ENCODE peak calls at places on chromosomes 2 and 18, in six cellular contexts. G, D, B, Y, L and H are unnamed samples.

GRCh38 chr2:155965415-155966070 is 367.0 kb downstream of the NR4A2 start:
- DNase-seq in L (no peak), Y (no peak), G (no peak), D (no peak), B (no peak), H (no peak)

GRCh38 chr18:31450409-31450808 is 2.9 kb downstream of the DSG3 start:
- DNase-seq in B (no peak), Y (no peak), G (no peak), L (no peak), D (no peak), H (no peak)

GRCh38 chr18:5296706-5297320 is 1.3 kb upstream of the ZBTB14 start:
- DNase-seq in G (peak; percentile 64), D (peak; percentile 84), L (peak; percentile 96), Y (peak; percentile 66), B (peak; percentile 41), H (peak; percentile 61)

GRCh38 chr2:221818569-221818968 is 246.5 kb upstream of the EPHA4 start:
- DNase-seq in Y (no peak), D (no peak), B (no peak), L (no peak), G (no peak), H (no peak)

GRCh38 chr2:232013701-232014353 is 52.3 kb downstream of the DIS3L2 start:
- DNase-seq in Y (no peak), L (no peak), D (no peak), B (peak; percentile 79), G (peak; percentile 81), H (no peak)

GRCh38 chr2:77521482-77521881 is 694 bp downstream of the LRRTM4 start:
- DNase-seq in D (no peak), B (no peak), L (no peak), G (no peak), Y (no peak), H (no peak)

GRCh38 chr2:237790353-237790752 is 8.2 kb upstream of the RBM44 start:
- DNase-seq in G (no peak), Y (no peak), B (no peak), D (no peak), L (no peak), H (no peak)

GRCh38 chr2:74671479-74671878 is 17.4 kb downstream of the SEMA4F start:
- DNase-seq in L (no peak), B (peak; percentile 5), D (no peak), Y (no peak), G (peak; percentile 49), H (no peak)

GRCh38 chr18:46278481-46279465 is 174.6 kb downstream of the HAUS1 start:
- DNase-seq in D (no peak), B (no peak), Y (no peak), G (peak; percentile 24), L (no peak), H (no peak)

GRCh38 chr18:49890041-49890440 is 76.7 kb upstream of the ACAA2 start:
- DNase-seq in G (no peak), L (no peak), B (no peak), Y (no peak), D (no peak), H (no peak)

GRCh38 chr18:39057423-39058057 is 1491.9 kb upstream of the CELF4 start:
- DNase-seq in B (no peak), D (no peak), Y (no peak), L (no peak), G (no peak), H (no peak)

GRCh38 chr2:36511858-36512630 is 85.9 kb downstream of the FEZ2 start:
- DNase-seq in B (no peak), L (no peak), Y (no peak), G (peak; percentile 23), D (no peak), H (no peak)

GRCh38 chr2:157757500-157757899 is 118.6 kb downstream of the ACVR1 start:
- DNase-seq in L (no peak), B (no peak), Y (no peak), G (no peak), D (no peak), H (no peak)

GRCh38 chr18:36539674-36540073 is 242.2 kb downstream of the FHOD3 start:
- DNase-seq in L (no peak), G (peak; percentile 25), D (no peak), B (no peak), Y (no peak), H (no peak)

GRCh38 chr2:112691761-112692370 is 29.0 kb upstream of the NT5DC4 start:
- DNase-seq in D (peak; percentile 32), G (no peak), B (no peak), Y (no peak), L (no peak), H (no peak)

GRCh38 chr18:36448384-36449290 is 151.1 kb downstream of the FHOD3 start:
- DNase-seq in D (no peak), Y (no peak), G (no peak), L (no peak), B (no peak), H (no peak)

GRCh38 chr2:150916434-150916833 is 345.2 kb downstream of the RBM43 start:
- DNase-seq in B (no peak), L (no peak), Y (no peak), G (no peak), D (no peak), H (no peak)

GRCh38 chr2:152354909-152355308 is 19.9 kb downstream of the FMNL2 start:
- DNase-seq in L (no peak), D (no peak), G (no peak), B (no peak), Y (no peak), H (no peak)

GRCh38 chr2:158766524-158766923 is 28.6 kb upstream of the DAPL1 start:
- DNase-seq in L (no peak), Y (no peak), B (no peak), D (no peak), G (no peak), H (no peak)

GRCh38 chr2:71796174-71796592 is 342.8 kb downstream of the DYSF start:
- DNase-seq in Y (no peak), B (no peak), G (no peak), D (no peak), L (no peak), H (no peak)

GRCh38 chr2:74385396-74385795 is 5.3 kb upstream of the DCTN1 start:
- DNase-seq in D (no peak), Y (no peak), L (no peak), G (no peak), B (no peak), H (no peak)

GRCh38 chr18:67973916-67974315 is 457.4 kb upstream of the DSEL start:
- DNase-seq in G (no peak), L (no peak), B (no peak), D (no peak), Y (no peak), H (no peak)

GRCh38 chr2:180033993-180034894 is 27.1 kb upstream of the CWC22 start:
- DNase-seq in B (no peak), Y (no peak), D (no peak), L (no peak), G (no peak), H (no peak)

GRCh38 chr2:150483532-150483931 is 3.9 kb downstream of the RND3 start:
- DNase-seq in L (no peak), G (peak; percentile 6), D (no peak), Y (no peak), B (no peak), H (no peak)

GRCh38 chr2:10222-10875 is 36.0 kb downstream of the FAM110C start:
- DNase-seq in G (no peak), L (no peak), D (no peak), B (no peak), Y (no peak), H (no peak)

GRCh38 chr18:908631-909621 is 4.3 kb downstream of the ADCYAP1 start:
- DNase-seq in L (no peak), B (no peak), D (no peak), G (no peak), Y (no peak), H (no peak)

GRCh38 chr18:13605477-13605876 is 120.9 kb downstream of the FAM210A start:
- DNase-seq in B (no peak), L (no peak), G (no peak), Y (no peak), D (no peak), H (no peak)

GRCh38 chr2:237896941-237897340 is 37.5 kb downstream of the RAMP1 start:
- DNase-seq in G (no peak), D (no peak), Y (no peak), L (peak; percentile 72), B (no peak), H (no peak)

GRCh38 chr2:193332938-193333337 is 1138.2 kb upstream of the TMEFF2 start:
- DNase-seq in B (no peak), D (no peak), L (no peak), Y (no peak), G (no peak), H (no peak)

GRCh38 chr2:233165895-233166661 is 85.4 kb upstream of the ATG16L1 start:
- DNase-seq in G (peak; percentile 7), L (no peak), Y (peak; percentile 18), B (peak; percentile 9), D (peak; percentile 27), H (no peak)

GRCh38 chr2:241565413-241565812 is 6.9 kb downstream of the BOK start:
- DNase-seq in D (no peak), L (peak; percentile 83), B (no peak), G (no peak), Y (no peak), H (no peak)

GRCh38 chr2:197309369-197310231 is 980 bp downstream of the ANKRD44 start:
- DNase-seq in D (peak; percentile 54), B (no peak), Y (peak; percentile 50), G (no peak), L (no peak), H (no peak)